ENCODE peak calls at places on chromosomes 3 and 15, in five cellular contexts. J is CD8-positive, alpha-beta T cell; L is uterus; F is dorsolateral prefrontal cortex; R is thoracic aorta. H is an unnamed sample.

GRCh38 chr3:197227780-197228574 is 70.4 kb downstream of the DLG1 start:
- DNase-seq in J (no peak), L (no peak), R (no peak), F (no peak), H (no peak)

GRCh38 chr3:134326760-134327593 is 47.3 kb downstream of the AMOTL2 start:
- DNase-seq in R (no peak), L (peak; percentile 75), J (no peak), F (no peak), H (no peak)

GRCh38 chr3:20130122-20130521 is 55.9 kb downstream of the SGO1 start:
- DNase-seq in R (no peak), L (no peak), F (no peak), J (no peak), H (no peak)

GRCh38 chr3:3579658-3580057 is 219.6 kb upstream of the LRRN1 start:
- DNase-seq in J (no peak), R (no peak), F (no peak), L (no peak), H (no peak)

GRCh38 chr15:99416191-99417188 is 149.3 kb upstream of the MEF2A start:
- DNase-seq in F (peak; percentile 30), J (no peak), R (no peak), L (no peak), H (peak; percentile 64)

GRCh38 chr3:182036382-182036781 is 324.7 kb downstream of the SOX2 start:
- DNase-seq in L (no peak), R (no peak), F (no peak), J (no peak), H (no peak)

GRCh38 chr15:51323749-51324148 is 14.6 kb downstream of the CYP19A1 start:
- DNase-seq in L (no peak), F (no peak), J (no peak), R (no peak), H (no peak)

GRCh38 chr15:61421938-61422337 is 192.8 kb upstream of the RORA start:
- DNase-seq in J (no peak), L (no peak), R (no peak), F (no peak), H (no peak)

GRCh38 chr3:27722957-27723802 is 1.1 kb upstream of the EOMES start:
- DNase-seq in F (no peak), L (no peak), R (no peak), J (no peak), H (no peak)

GRCh38 chr3:27726240-27726639 is 4.1 kb upstream of the EOMES start:
- DNase-seq in F (no peak), L (no peak), J (no peak), R (no peak), H (no peak)

GRCh38 chr3:27724459-27725197 is 2.5 kb upstream of the EOMES start:
- DNase-seq in L (no peak), R (no peak), F (no peak), J (no peak), H (no peak)

GRCh38 chr3:27721717-27722564 is at the start of gene EOMES:
- DNase-seq in F (no peak), R (no peak), L (no peak), J (peak; percentile 91), H (no peak)

GRCh38 chr3:27723803-27724458 is 1.8 kb upstream of the EOMES start:
- DNase-seq in L (no peak), F (no peak), R (no peak), J (no peak), H (no peak)
- H3K4me3 ChIP-seq in L (no peak overlapping the region), F (peak overlapping the region; percentile 60), R (peak overlapping the region; percentile 68), J (peak overlapping the region; percentile 73), H (peak overlapping the region; percentile 4)

DNA sequence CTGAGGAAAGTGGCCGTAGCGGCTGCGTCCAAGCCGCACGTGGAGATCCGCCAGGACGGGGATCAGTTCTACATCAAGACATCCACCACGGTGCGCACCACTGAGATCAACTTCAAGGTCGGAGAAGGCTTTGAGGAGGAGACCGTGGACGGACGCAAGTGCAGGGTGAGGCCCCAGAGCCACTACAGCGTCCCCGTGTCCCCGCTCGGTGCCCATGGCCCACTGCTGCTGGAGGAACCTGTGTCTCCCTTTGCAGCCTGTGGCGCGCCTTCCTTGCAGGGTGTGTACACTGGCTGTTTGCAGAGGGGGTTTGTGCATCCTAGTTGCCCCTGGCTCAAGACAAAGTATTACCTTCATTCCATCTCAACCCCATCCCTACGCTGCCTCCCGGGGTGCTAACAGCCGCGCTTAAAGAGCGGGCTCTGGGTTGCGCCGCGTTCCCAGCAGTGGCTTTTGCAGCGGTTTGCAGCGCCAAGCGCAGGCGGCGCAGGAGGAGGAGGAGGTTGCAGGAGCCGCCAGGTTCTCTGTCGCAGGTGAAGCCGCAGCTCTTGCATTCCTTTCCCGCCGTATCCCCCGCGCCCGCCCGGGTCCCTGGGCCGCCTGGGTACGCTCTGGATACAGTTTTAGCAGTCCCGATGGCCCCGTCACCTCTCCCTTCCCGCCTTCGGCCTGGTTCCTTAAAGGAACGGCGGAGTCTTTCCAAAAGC is 1.1 kb downstream of the CRABP1 start:
- DNase-seq in L (no peak), R (no peak), F (no peak), J (no peak), H (no peak)
- H3K4me3 ChIP-seq in L (no peak overlapping the region), R (no peak overlapping the region), F (peak overlapping the region; percentile 56), J (no peak overlapping the region), H (no peak overlapping the region)

GRCh38 chr3:66494964-66495581 is 5.7 kb downstream of the LRIG1 start:
- DNase-seq in R (no peak), F (no peak), J (no peak), L (no peak), H (no peak)

GRCh38 chr3:66492672-66493071 is 8.2 kb downstream of the LRIG1 start:
- DNase-seq in F (no peak), J (no peak), L (no peak), R (no peak), H (no peak)

GRCh38 chr3:66490984-66491383 is 9.8 kb downstream of the LRIG1 start:
- DNase-seq in F (no peak), R (no peak), J (no peak), L (no peak), H (no peak)

GRCh38 chr3:66495633-66496032 is 5.2 kb downstream of the LRIG1 start:
- DNase-seq in L (no peak), J (no peak), F (no peak), R (no peak), H (no peak)

GRCh38 chr3:66493464-66494099 is 7.2 kb downstream of the LRIG1 start:
- DNase-seq in F (no peak), L (no peak), J (no peak), R (no peak), H (no peak)
- H3K4me3 ChIP-seq in F (peak overlapping the region; percentile 22), L (no peak overlapping the region), J (no peak overlapping the region), R (peak overlapping the region; percentile 27), H (no peak overlapping the region)

GRCh38 chr15:41630616-41631218 is 29.5 kb upstream of the MGA start:
- DNase-seq in L (no peak), R (no peak), F (no peak), J (no peak), H (no peak)
- H3K4me3 ChIP-seq in L (no peak overlapping the region), R (no peak overlapping the region), F (no peak overlapping the region), J (no peak overlapping the region), H (no peak overlapping the region)

GRCh38 chr3:194224536-194224935 is 88.6 kb downstream of the HES1 start:
- DNase-seq in L (no peak), F (no peak), R (no peak), J (no peak), H (no peak)
- H3K4me3 ChIP-seq in L (no peak overlapping the region), F (peak overlapping the region; percentile 20), R (no peak overlapping the region), J (no peak overlapping the region), H (no peak overlapping the region)

DNA sequence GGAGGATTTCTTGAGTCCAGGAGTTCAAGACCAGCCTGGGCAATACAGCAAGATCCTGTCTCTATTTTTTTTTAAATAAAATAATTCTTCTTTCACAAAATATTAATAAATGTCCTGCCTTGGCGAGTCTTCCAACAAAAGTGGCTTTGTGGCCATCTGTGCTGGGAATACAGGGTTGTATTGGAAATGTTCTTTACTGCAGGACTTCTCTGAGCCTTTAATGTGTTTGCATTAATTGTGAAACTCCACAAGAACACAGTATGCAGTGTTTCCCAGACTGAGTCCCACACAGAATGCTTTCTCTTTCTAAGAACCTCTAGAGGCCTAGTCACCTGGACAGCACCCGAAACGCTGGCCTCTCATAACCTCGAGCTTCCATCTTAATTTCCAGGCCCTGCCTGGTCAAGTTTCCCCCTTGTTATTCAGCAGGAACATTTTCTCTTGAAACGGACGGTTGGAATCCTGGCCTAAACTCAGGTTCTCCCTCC is 85.4 kb upstream of the ARRDC4 start:
- DNase-seq in F (no peak), L (no peak), R (no peak), J (no peak), H (no peak)
- H3K4me3 ChIP-seq in F (no peak overlapping the region), L (no peak overlapping the region), R (no peak overlapping the region), J (no peak overlapping the region), H (peak overlapping the region; percentile 31)

GRCh38 chr15:71366522-71366921 is 251.3 kb downstream of the THSD4 start:
- DNase-seq in F (no peak), J (no peak), R (no peak), L (no peak), H (no peak)
- H3K4me3 ChIP-seq in F (no peak overlapping the region), J (no peak overlapping the region), R (no peak overlapping the region), L (no peak overlapping the region), H (no peak overlapping the region)

GRCh38 chr3:73622135-73622534 is 2.6 kb downstream of the PDZRN3 start:
- DNase-seq in R (no peak), L (peak; percentile 49), J (no peak), F (no peak), H (peak; percentile 60)
- H3K4me3 ChIP-seq in R (peak overlapping the region; percentile 92), L (peak overlapping the region; percentile 62), J (no peak overlapping the region), F (peak overlapping the region; percentile 73), H (peak overlapping the region; percentile 55)

GRCh38 chr3:184242297-184242685 is 6.5 kb downstream of the ALG3 start:
- DNase-seq in J (no peak), L (no peak), R (no peak), F (no peak), H (no peak)

GRCh38 chr3:184241141-184241446 is 7.7 kb downstream of the ALG3 start:
- DNase-seq in R (no peak), J (no peak), L (no peak), F (no peak), H (no peak)

GRCh38 chr3:184240384-184241140 is 8.2 kb downstream of the ALG3 start:
- DNase-seq in J (no peak), R (no peak), L (no peak), F (no peak), H (no peak)

GRCh38 chr3:184239710-184240109 is 9.1 kb downstream of the ALG3 start:
- DNase-seq in R (no peak), F (no peak), J (no peak), L (no peak), H (no peak)

DNA sequence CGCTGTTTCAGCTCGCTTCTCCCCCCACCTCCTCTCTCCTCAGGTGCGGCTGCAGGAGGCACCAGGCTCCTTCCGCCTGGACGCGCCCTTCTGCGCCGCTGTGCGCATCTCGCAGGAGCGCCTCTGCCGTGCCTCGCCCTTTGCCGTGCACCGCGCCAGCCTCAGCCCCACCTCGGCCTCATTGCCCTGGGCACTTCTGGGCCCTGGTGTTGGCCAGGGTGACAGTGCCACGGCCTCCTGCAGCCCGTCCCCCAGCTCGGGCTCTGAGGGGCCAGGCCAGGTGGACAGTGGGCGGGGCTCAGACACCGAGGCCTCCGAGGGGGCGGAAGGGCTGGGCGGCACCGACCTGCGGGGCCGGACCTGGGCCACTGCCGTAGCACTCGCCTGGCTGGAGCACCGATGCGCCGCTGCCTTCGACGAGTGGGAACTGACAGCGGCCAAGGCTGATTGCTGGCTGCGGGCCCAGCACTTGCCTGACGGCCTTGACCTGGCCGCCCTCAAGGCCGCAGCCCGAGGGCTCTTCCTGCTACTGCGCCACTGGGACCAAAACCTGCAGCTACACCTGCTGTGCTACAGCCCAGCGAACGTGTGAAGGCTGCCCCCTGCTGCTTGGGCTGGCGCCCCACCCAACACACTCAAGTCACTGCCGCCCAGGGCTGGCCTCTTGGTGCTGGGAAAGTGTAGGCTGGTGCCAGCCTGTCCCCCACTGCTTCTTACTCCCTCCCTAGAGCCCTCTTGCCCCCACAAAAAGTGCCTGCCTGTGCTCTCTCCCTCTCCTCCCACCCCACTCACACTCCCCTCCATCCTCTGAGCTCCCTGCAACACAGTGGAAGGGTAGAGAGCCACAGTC is 7.1 kb downstream of the ALG3 start:
- DNase-seq in J (no peak), L (no peak), F (no peak), R (no peak), H (peak; percentile 85)
- H3K4me3 ChIP-seq in J (no peak overlapping the region), L (no peak overlapping the region), F (no peak overlapping the region), R (no peak overlapping the region), H (no peak overlapping the region)